ENCODE peak calls at places on chromosomes 6 and 20, in ten cellular contexts. One of them, this sample, is unnamed.

GRCh38 chr6:128605961-128606360 is 85.6 kb upstream of the PTPRK start:
- DNase-seq in A549: no peak
- DNase-seq in endothelial cell of umbilical vein: no peak
- DNase-seq in Peyer's patch: no peak
- DNase-seq in heart left ventricle: no peak
- DNase-seq in adrenal gland: no peak
- DNase-seq in breast epithelium: no peak
- DNase-seq in uterus: no peak
- DNase-seq in stomach: no peak
- DNase-seq in IMR-90: peak
- DNase-seq in this sample: no peak

GRCh38 chr6:43012364-43012763 is 1.4 kb downstream of the MEA1 start:
- DNase-seq in endothelial cell of umbilical vein: no peak
- DNase-seq in heart left ventricle: no peak
- DNase-seq in stomach: no peak
- DNase-seq in uterus: no peak
- DNase-seq in A549: no peak
- DNase-seq in adrenal gland: no peak
- DNase-seq in IMR-90: no peak
- DNase-seq in Peyer's patch: no peak
- DNase-seq in breast epithelium: no peak
- DNase-seq in this sample: no peak

GRCh38 chr6:38957426-38957825 is 91.2 kb upstream of the GLP1R start:
- DNase-seq in Peyer's patch: no peak
- DNase-seq in stomach: no peak
- DNase-seq in breast epithelium: no peak
- DNase-seq in A549: no peak
- DNase-seq in IMR-90: no peak
- DNase-seq in endothelial cell of umbilical vein: no peak
- DNase-seq in adrenal gland: no peak
- DNase-seq in heart left ventricle: no peak
- DNase-seq in uterus: no peak
- DNase-seq in this sample: no peak

GRCh38 chr20:21381619-21382018 is 15.7 kb downstream of the NKX2-4 start:
- DNase-seq in breast epithelium: no peak
- DNase-seq in heart left ventricle: no peak
- DNase-seq in IMR-90: no peak
- DNase-seq in stomach: no peak
- DNase-seq in uterus: no peak
- DNase-seq in Peyer's patch: no peak
- DNase-seq in adrenal gland: no peak
- DNase-seq in endothelial cell of umbilical vein: no peak
- DNase-seq in A549: no peak
- DNase-seq in this sample: no peak

GRCh38 chr6:132812756-132813172 is 1.6 kb upstream of the RPS12 start:
- DNase-seq in IMR-90: peak
- DNase-seq in A549: no peak
- DNase-seq in heart left ventricle: no peak
- DNase-seq in stomach: no peak
- DNase-seq in adrenal gland: no peak
- DNase-seq in breast epithelium: no peak
- DNase-seq in uterus: no peak
- DNase-seq in Peyer's patch: no peak
- DNase-seq in endothelial cell of umbilical vein: no peak
- DNase-seq in this sample: no peak

GRCh38 chr6:144215402-144215931 is 65.2 kb downstream of the STX11 start:
- DNase-seq in heart left ventricle: no peak
- DNase-seq in adrenal gland: peak
- DNase-seq in IMR-90: no peak
- DNase-seq in A549: no peak
- DNase-seq in stomach: no peak
- DNase-seq in endothelial cell of umbilical vein: no peak
- DNase-seq in breast epithelium: no peak
- DNase-seq in Peyer's patch: peak
- DNase-seq in uterus: peak
- DNase-seq in this sample: peak

GRCh38 chr6:39166189-39166917 is 51.4 kb upstream of the SAYSD1 start:
- DNase-seq in heart left ventricle: peak
- DNase-seq in breast epithelium: peak
- DNase-seq in A549: peak
- DNase-seq in Peyer's patch: peak
- DNase-seq in endothelial cell of umbilical vein: peak
- DNase-seq in adrenal gland: peak
- DNase-seq in stomach: peak
- DNase-seq in IMR-90: peak
- DNase-seq in uterus: peak
- DNase-seq in this sample: peak

GRCh38 chr6:108630050-108630714 is 69.5 kb downstream of the FOXO3 start:
- DNase-seq in heart left ventricle: no peak
- DNase-seq in A549: no peak
- DNase-seq in adrenal gland: no peak
- DNase-seq in Peyer's patch: no peak
- DNase-seq in stomach: no peak
- DNase-seq in breast epithelium: no peak
- DNase-seq in endothelial cell of umbilical vein: no peak
- DNase-seq in IMR-90: peak
- DNase-seq in uterus: no peak
- DNase-seq in this sample: no peak

GRCh38 chr6:75285156-75285639 is 606 bp upstream of the TMEM30A start:
- DNase-seq in endothelial cell of umbilical vein: no peak
- DNase-seq in heart left ventricle: no peak
- DNase-seq in Peyer's patch: no peak
- DNase-seq in adrenal gland: no peak
- DNase-seq in uterus: no peak
- DNase-seq in IMR-90: no peak
- DNase-seq in breast epithelium: no peak
- DNase-seq in A549: no peak
- DNase-seq in stomach: no peak
- DNase-seq in this sample: no peak

GRCh38 chr6:75282706-75283105 is 1.9 kb downstream of the TMEM30A start:
- DNase-seq in Peyer's patch: no peak
- DNase-seq in stomach: no peak
- DNase-seq in uterus: no peak
- DNase-seq in endothelial cell of umbilical vein: peak
- DNase-seq in heart left ventricle: no peak
- DNase-seq in breast epithelium: no peak
- DNase-seq in adrenal gland: no peak
- DNase-seq in A549: no peak
- DNase-seq in IMR-90: no peak
- DNase-seq in this sample: no peak

GRCh38 chr6:75286955-75287354 is 2.4 kb upstream of the TMEM30A start:
- DNase-seq in stomach: no peak
- DNase-seq in A549: no peak
- DNase-seq in uterus: no peak
- DNase-seq in heart left ventricle: no peak
- DNase-seq in breast epithelium: no peak
- DNase-seq in Peyer's patch: no peak
- DNase-seq in adrenal gland: no peak
- DNase-seq in endothelial cell of umbilical vein: no peak
- DNase-seq in IMR-90: no peak
- DNase-seq in this sample: no peak

GRCh38 chr6:75283907-75284284 is 696 bp downstream of the TMEM30A start:
- DNase-seq in A549: no peak
- DNase-seq in IMR-90: no peak
- DNase-seq in uterus: no peak
- DNase-seq in stomach: no peak
- DNase-seq in Peyer's patch: no peak
- DNase-seq in adrenal gland: no peak
- DNase-seq in heart left ventricle: no peak
- DNase-seq in endothelial cell of umbilical vein: no peak
- DNase-seq in breast epithelium: no peak
- DNase-seq in this sample: peak

GRCh38 chr6:75284285-75285155 is at the start of gene TMEM30A:
- DNase-seq in endothelial cell of umbilical vein: peak
- DNase-seq in adrenal gland: peak
- DNase-seq in IMR-90: peak
- DNase-seq in uterus: peak
- DNase-seq in breast epithelium: peak
- DNase-seq in Peyer's patch: peak
- DNase-seq in stomach: peak
- DNase-seq in heart left ventricle: peak
- DNase-seq in A549: peak
- DNase-seq in this sample: peak
- H3K27ac ChIP-seq in endothelial cell of umbilical vein: peak
- H3K27ac ChIP-seq in adrenal gland: peak
- H3K27ac ChIP-seq in IMR-90: peak
- H3K27ac ChIP-seq in uterus: peak
- H3K27ac ChIP-seq in breast epithelium: peak
- H3K27ac ChIP-seq in Peyer's patch: peak
- H3K27ac ChIP-seq in stomach: peak
- H3K27ac ChIP-seq in heart left ventricle: peak
- H3K27ac ChIP-seq in A549: peak
- H3K27ac ChIP-seq in this sample: peak

GRCh38 chr20:36860339-36860738 is 15.6 kb upstream of the TLDC2 start:
- DNase-seq in heart left ventricle: no peak
- DNase-seq in stomach: no peak
- DNase-seq in uterus: no peak
- DNase-seq in IMR-90: peak
- DNase-seq in adrenal gland: no peak
- DNase-seq in endothelial cell of umbilical vein: no peak
- DNase-seq in Peyer's patch: no peak
- DNase-seq in A549: no peak
- DNase-seq in breast epithelium: no peak
- DNase-seq in this sample: no peak

GRCh38 chr20:36861625-36861874 is 14.4 kb upstream of the TLDC2 start:
- DNase-seq in A549: peak
- DNase-seq in Peyer's patch: no peak
- DNase-seq in heart left ventricle: peak
- DNase-seq in endothelial cell of umbilical vein: no peak
- DNase-seq in adrenal gland: peak
- DNase-seq in uterus: no peak
- DNase-seq in IMR-90: no peak
- DNase-seq in breast epithelium: no peak
- DNase-seq in stomach: no peak
- DNase-seq in this sample: no peak

GRCh38 chr20:36862857-36863668 is 12.9 kb upstream of the TLDC2 start:
- DNase-seq in uterus: no peak
- DNase-seq in breast epithelium: no peak
- DNase-seq in IMR-90: no peak
- DNase-seq in stomach: no peak
- DNase-seq in A549: no peak
- DNase-seq in endothelial cell of umbilical vein: peak
- DNase-seq in adrenal gland: no peak
- DNase-seq in heart left ventricle: no peak
- DNase-seq in Peyer's patch: no peak
- DNase-seq in this sample: no peak

GRCh38 chr20:36860811-36861624 is 14.9 kb upstream of the TLDC2 start:
- DNase-seq in Peyer's patch: no peak
- DNase-seq in stomach: no peak
- DNase-seq in IMR-90: no peak
- DNase-seq in uterus: no peak
- DNase-seq in A549: no peak
- DNase-seq in breast epithelium: no peak
- DNase-seq in endothelial cell of umbilical vein: no peak
- DNase-seq in adrenal gland: peak
- DNase-seq in heart left ventricle: no peak
- DNase-seq in this sample: no peak

GRCh38 chr20:36861875-36862801 is 13.8 kb upstream of the TLDC2 start:
- DNase-seq in stomach: peak
- DNase-seq in adrenal gland: peak
- DNase-seq in IMR-90: peak
- DNase-seq in heart left ventricle: peak
- DNase-seq in A549: peak
- DNase-seq in endothelial cell of umbilical vein: peak
- DNase-seq in uterus: peak
- DNase-seq in Peyer's patch: peak
- DNase-seq in breast epithelium: peak
- DNase-seq in this sample: peak
- TF ChIP-seq POLR2A in stomach: no peak
- TF ChIP-seq POLR2A in adrenal gland: peak
- TF ChIP-seq POLR2A in IMR-90: peak
- TF ChIP-seq POLR2A in heart left ventricle: no peak
- TF ChIP-seq POLR2A in A549: peak
- TF ChIP-seq POLR2A in endothelial cell of umbilical vein: peak
- TF ChIP-seq POLR2A in uterus: peak
- TF ChIP-seq POLR2A in Peyer's patch: no peak
- TF ChIP-seq POLR2A in breast epithelium: no peak
- TF ChIP-seq POLR2A in this sample: no peak

GRCh38 chr6:2732503-2733089 is 18.1 kb downstream of the MYLK4 start:
- DNase-seq in IMR-90: no peak
- DNase-seq in uterus: no peak
- DNase-seq in Peyer's patch: no peak
- DNase-seq in endothelial cell of umbilical vein: no peak
- DNase-seq in breast epithelium: no peak
- DNase-seq in A549: no peak
- DNase-seq in adrenal gland: no peak
- DNase-seq in stomach: peak
- DNase-seq in heart left ventricle: no peak
- DNase-seq in this sample: peak

GRCh38 chr6:2734517-2735076 is 16.1 kb downstream of the MYLK4 start:
- DNase-seq in uterus: no peak
- DNase-seq in heart left ventricle: no peak
- DNase-seq in A549: no peak
- DNase-seq in IMR-90: peak
- DNase-seq in endothelial cell of umbilical vein: no peak
- DNase-seq in breast epithelium: no peak
- DNase-seq in Peyer's patch: no peak
- DNase-seq in stomach: no peak
- DNase-seq in adrenal gland: no peak
- DNase-seq in this sample: no peak

GRCh38 chr6:2731281-2731909 is 19.3 kb downstream of the MYLK4 start:
- DNase-seq in stomach: no peak
- DNase-seq in uterus: no peak
- DNase-seq in A549: no peak
- DNase-seq in IMR-90: no peak
- DNase-seq in endothelial cell of umbilical vein: no peak
- DNase-seq in Peyer's patch: no peak
- DNase-seq in adrenal gland: no peak
- DNase-seq in breast epithelium: no peak
- DNase-seq in heart left ventricle: no peak
- DNase-seq in this sample: no peak

GRCh38 chr6:2733324-2733723 is 17.4 kb downstream of the MYLK4 start:
- DNase-seq in breast epithelium: no peak
- DNase-seq in adrenal gland: peak
- DNase-seq in heart left ventricle: peak
- DNase-seq in stomach: peak
- DNase-seq in IMR-90: peak
- DNase-seq in uterus: no peak
- DNase-seq in endothelial cell of umbilical vein: no peak
- DNase-seq in A549: no peak
- DNase-seq in Peyer's patch: no peak
- DNase-seq in this sample: peak

GRCh38 chr6:2733736-2734480 is 16.8 kb downstream of the MYLK4 start:
- DNase-seq in adrenal gland: no peak
- DNase-seq in endothelial cell of umbilical vein: no peak
- DNase-seq in uterus: no peak
- DNase-seq in heart left ventricle: peak
- DNase-seq in A549: no peak
- DNase-seq in IMR-90: no peak
- DNase-seq in stomach: peak
- DNase-seq in breast epithelium: no peak
- DNase-seq in Peyer's patch: no peak
- DNase-seq in this sample: no peak
- H3K27ac ChIP-seq in adrenal gland: no peak
- H3K27ac ChIP-seq in endothelial cell of umbilical vein: no peak
- H3K27ac ChIP-seq in uterus: no peak
- H3K27ac ChIP-seq in heart left ventricle: peak
- H3K27ac ChIP-seq in A549: no peak
- H3K27ac ChIP-seq in IMR-90: no peak
- H3K27ac ChIP-seq in stomach: no peak
- H3K27ac ChIP-seq in breast epithelium: no peak
- H3K27ac ChIP-seq in Peyer's patch: no peak
- H3K27ac ChIP-seq in this sample: peak

DNA sequence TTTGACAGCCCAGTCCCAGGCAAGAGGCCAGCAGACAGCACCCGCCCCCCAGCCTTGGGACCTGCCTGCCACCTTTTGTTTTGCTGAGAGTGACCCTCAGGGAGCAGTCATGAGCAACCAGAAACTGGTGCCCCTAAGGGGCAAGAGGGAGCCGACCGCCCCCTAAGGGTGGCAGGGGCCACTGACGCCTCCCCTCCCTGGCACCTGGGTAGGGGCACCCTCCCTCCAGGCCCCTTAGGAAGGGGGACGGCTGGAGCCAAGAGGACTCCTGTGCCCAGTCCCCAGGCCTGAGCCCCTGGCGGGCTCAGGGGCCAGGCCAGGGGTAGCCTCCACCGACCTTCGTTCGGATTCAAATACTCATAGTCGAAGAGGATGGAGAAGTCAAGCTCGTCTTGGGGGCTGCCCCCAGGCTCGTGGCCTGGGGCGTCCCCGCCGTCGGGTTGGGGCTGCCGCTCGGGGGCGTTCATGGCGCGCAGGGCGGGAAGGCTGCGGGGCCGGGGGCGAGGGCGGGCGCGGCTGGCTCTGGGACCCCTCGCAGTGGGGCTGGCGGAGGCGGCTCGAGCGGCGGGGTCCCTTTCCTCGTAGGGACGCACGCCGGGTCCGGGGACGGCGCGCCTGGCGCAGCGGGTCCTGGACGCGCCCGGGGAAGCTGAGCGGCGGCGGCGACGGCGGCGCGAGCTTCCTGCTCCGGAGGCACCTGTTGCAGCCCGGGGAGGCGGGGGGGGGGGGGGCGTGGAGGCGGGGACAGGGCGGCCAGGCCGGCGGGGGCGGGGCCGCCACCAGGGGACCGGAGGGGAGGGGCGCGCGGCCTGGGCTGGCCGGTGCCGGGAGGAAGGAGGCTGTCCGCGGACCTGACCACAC is at the start of gene NFATC2:
- DNase-seq in endothelial cell of umbilical vein: peak
- DNase-seq in IMR-90: no peak
- DNase-seq in adrenal gland: peak
- DNase-seq in stomach: peak
- DNase-seq in Peyer's patch: peak
- DNase-seq in heart left ventricle: peak
- DNase-seq in uterus: peak
- DNase-seq in A549: no peak
- DNase-seq in breast epithelium: no peak
- DNase-seq in this sample: peak
- TF ChIP-seq POLR2A in endothelial cell of umbilical vein: no peak
- TF ChIP-seq POLR2A in IMR-90: no peak
- TF ChIP-seq POLR2A in adrenal gland: no peak
- TF ChIP-seq POLR2A in stomach: no peak
- TF ChIP-seq POLR2A in Peyer's patch: no peak
- TF ChIP-seq POLR2A in heart left ventricle: no peak
- TF ChIP-seq POLR2A in uterus: no peak
- TF ChIP-seq POLR2A in A549: no peak
- TF ChIP-seq POLR2A in breast epithelium: no peak
- TF ChIP-seq POLR2A in this sample: no peak